ENCODE peak calls at places on chromosome 17, in six cellular contexts. L, A, U, N, I and K are unnamed samples.

GRCh38 chr17:79180358-79181005 is 105.9 kb downstream of the ENGASE start:
- DNase-seq in L (no peak), A (no peak), U (no peak), N (no peak), I (no peak), K (no peak)

GRCh38 chr17:29379084-29379811 is 10.9 kb upstream of the TAOK1 start:
- DNase-seq in L (no peak), A (no peak), U (peak), N (no peak), I (no peak), K (no peak)

GRCh38 chr17:76382305-76382802 is 2.1 kb upstream of the SPHK1 start:
- DNase-seq in L (no peak), A (no peak), U (peak), N (no peak), I (no peak), K (no peak)

GRCh38 chr17:2181206-2181983 is 122.2 kb downstream of the SMG6 start:
- DNase-seq in L (peak), A (peak), U (peak), N (no peak), I (peak), K (no peak)

GRCh38 chr17:27293359-27293897 is 486 bp upstream of the WSB1 start:
- DNase-seq in L (no peak), A (no peak), U (no peak), N (peak), I (no peak), K (no peak)

GRCh38 chr17:9144502-9145233 is 123.4 kb downstream of the NTN1 start:
- DNase-seq in L (no peak), A (no peak), U (no peak), N (no peak), I (no peak), K (no peak)

GRCh38 chr17:78112508-78113471 is 15.8 kb downstream of the TMC6 start:
- DNase-seq in L (peak), A (peak), U (peak), N (peak), I (peak), K (no peak)

GRCh38 chr17:79082311-79083190 is 7.9 kb downstream of the ENGASE start:
- DNase-seq in L (peak), A (no peak), U (peak), N (peak), I (no peak), K (no peak)

GRCh38 chr17:43857141-43857540 is 10.2 kb downstream of the CD300LG start:
- DNase-seq in L (no peak), A (no peak), U (no peak), N (no peak), I (no peak), K (no peak)

GRCh38 chr17:51056813-51057510 is 63.7 kb downstream of the SPAG9 start:
- DNase-seq in L (peak), A (no peak), U (peak), N (no peak), I (no peak), K (peak)

GRCh38 chr17:38444151-38444550 is 15.9 kb downstream of the ARHGAP23 start:
- DNase-seq in L (no peak), A (peak), U (peak), N (peak), I (peak), K (peak)

GRCh38 chr17:48547839-48548686 is 3.2 kb upstream of the HOXB2 start:
- DNase-seq in L (no peak), A (no peak), U (peak), N (peak), I (no peak), K (no peak)

GRCh38 chr17:70119545-70119944 is 44.5 kb downstream of the KCNJ16 start:
- DNase-seq in L (no peak), A (no peak), U (no peak), N (no peak), I (no peak), K (no peak)

GRCh38 chr17:59807892-59808509 is 84.7 kb downstream of the TUBD1 start:
- DNase-seq in L (no peak), A (no peak), U (no peak), N (no peak), I (no peak), K (no peak)

GRCh38 chr17:14359251-14359939 is 58.5 kb downstream of the HS3ST3B1 start:
- DNase-seq in L (no peak), A (no peak), U (no peak), N (no peak), I (no peak), K (no peak)

GRCh38 chr17:37259030-37259735 is 116.6 kb upstream of the C17orf78 start:
- DNase-seq in L (no peak), A (no peak), U (peak), N (no peak), I (no peak), K (no peak)

GRCh38 chr17:60154616-60155426 is 5.0 kb downstream of the CA4 start:
- DNase-seq in L (peak), A (peak), U (peak), N (no peak), I (no peak), K (no peak)

GRCh38 chr17:27928546-27928945 is 35.4 kb upstream of the LYRM9 start:
- DNase-seq in L (no peak), A (no peak), U (no peak), N (no peak), I (no peak), K (no peak)

GRCh38 chr17:51166987-51167931 is 1.0 kb downstream of the NME2 start:
- DNase-seq in L (no peak), A (peak), U (peak), N (peak), I (peak), K (no peak)

GRCh38 chr17:39665642-39666221 is 583 bp downstream of the TCAP start:
- DNase-seq in L (no peak), A (peak), U (no peak), N (no peak), I (no peak), K (no peak)

GRCh38 chr17:18185832-18186231 is 2.2 kb downstream of the ALKBH5 start:
- DNase-seq in L (no peak), A (no peak), U (no peak), N (no peak), I (no peak), K (no peak)

GRCh38 chr17:40551874-40552768 is 13.2 kb downstream of the CCR7 start:
- DNase-seq in L (peak), A (no peak), U (peak), N (peak), I (peak), K (no peak)

GRCh38 chr17:59845595-59846390 is 47.0 kb downstream of the TUBD1 start:
- DNase-seq in L (no peak), A (peak), U (peak), N (peak), I (peak), K (peak)

GRCh38 chr17:6913608-6914443 is 82.0 kb upstream of the ALOX12 start:
- DNase-seq in L (peak), A (peak), U (peak), N (peak), I (peak), K (peak)

GRCh38 chr17:43579570-43580140 is 33.5 kb upstream of the ETV4 start:
- DNase-seq in L (no peak), A (no peak), U (peak), N (no peak), I (no peak), K (no peak)

GRCh38 chr17:1577186-1577585 is 14.6 kb upstream of the PITPNA start:
- DNase-seq in L (peak), A (peak), U (peak), N (no peak), I (peak), K (no peak)

GRCh38 chr17:10192963-10193362 is 5.4 kb downstream of the GAS7 start:
- DNase-seq in L (peak), A (no peak), U (peak), N (no peak), I (no peak), K (no peak)

GRCh38 chr17:9409026-9409425 is 166.6 kb downstream of the STX8 start:
- DNase-seq in L (no peak), A (no peak), U (no peak), N (no peak), I (no peak), K (no peak)

GRCh38 chr17:80872011-80872929 is 119.4 kb upstream of the CHMP6 start:
- DNase-seq in L (no peak), A (no peak), U (no peak), N (no peak), I (no peak), K (no peak)